ENCODE peak calls at places on chromosomes 13 and 19, in ten cellular contexts. M is stimulated activated CD4-positive, alpha-beta T cell treated with anti-CD3 and anti-CD28 coated beads, Interleukin-1b, Interleukin-23, amount 100 ng/mL, for 48 hours; W is activated gamma-delta T cell treated with Interleukin-2 at 50 U/mL for 16 hours; J is progenitor cell of endocrine pancreas; Y is NCI-H2171 treated with DMSO at 0.1 percent for 48 hours; E is activated naive CD4-positive, alpha-beta T cell treated with anti-CD3 and anti-CD28 coated beads, Interleukin-2, amount 10 ng/mL, durations not matched to agents 7 days and 5 days; T is choroid plexus epithelial cell; A is Kasumi-1; I is SK-N-DZ; F is EL. V is an unnamed sample.

GRCh38 chr19:45238556-45238955 is 6.7 kb downstream of the EXOC3L2 start:
- DNase-seq in J (no peak), A (no peak), E (no peak), W (no peak), I (no peak), M (no peak), T (no peak), Y (no peak), F (no peak), V (no peak)

GRCh38 chr19:16860118-16860517 is 28.7 kb upstream of the F2RL3 start:
- DNase-seq in J (no peak), T (no peak), M (no peak), Y (peak), W (no peak), A (no peak), E (no peak), I (no peak), F (peak), V (no peak)

GRCh38 chr13:45269204-45269603 is 68.4 kb upstream of the KCTD4 start:
- DNase-seq in A (no peak), T (peak), W (no peak), Y (no peak), M (no peak), E (no peak), F (peak), J (no peak), I (no peak), V (no peak)

GRCh38 chr19:18284710-18285430 is 3.4 kb upstream of the JUND start:
- DNase-seq in T (no peak), I (no peak), J (no peak), M (peak), W (no peak), Y (no peak), E (peak), F (no peak), A (no peak), V (no peak)

GRCh38 chr19:16889429-16889882 is 657 bp downstream of the F2RL3 start:
- DNase-seq in W (no peak), M (no peak), E (no peak), J (no peak), A (no peak), F (no peak), Y (no peak), I (no peak), T (no peak), V (no peak)

GRCh38 chr19:41325947-41326706 is 16.2 kb downstream of the CCDC97 start:
- DNase-seq in J (no peak), A (no peak), W (peak), I (no peak), Y (no peak), T (peak), M (peak), E (peak), F (peak), V (no peak)

GRCh38 chr19:46065486-46065885 is 24.7 kb upstream of the IGFL4 start:
- DNase-seq in J (no peak), I (no peak), M (no peak), W (no peak), T (peak), F (peak), Y (no peak), A (no peak), E (no peak), V (no peak)

GRCh38 chr13:108276060-108276459 is 6.5 kb downstream of the TNFSF13B start:
- DNase-seq in W (no peak), E (no peak), F (no peak), M (no peak), I (no peak), T (peak), Y (no peak), J (no peak), A (no peak), V (no peak)

GRCh38 chr13:43229506-43229905 is 206.1 kb downstream of the DNAJC15 start:
- DNase-seq in I (no peak), T (peak), M (no peak), E (no peak), J (no peak), W (no peak), F (peak), Y (no peak), A (no peak), V (peak)

GRCh38 chr13:75830842-75831241 is 194.7 kb downstream of the LMO7 start:
- DNase-seq in F (peak), W (no peak), I (no peak), J (no peak), Y (no peak), A (no peak), E (no peak), M (no peak), T (peak), V (no peak)

GRCh38 chr13:80458546-80458945 is 117.6 kb upstream of the SPRY2 start:
- DNase-seq in W (no peak), A (no peak), F (no peak), E (no peak), J (no peak), M (no peak), Y (no peak), T (peak), I (no peak), V (peak)

GRCh38 chr13:94710881-94711560 is 1.3 kb downstream of the SOX21 start:
- DNase-seq in T (no peak), M (no peak), A (no peak), E (peak), Y (peak), W (no peak), F (peak), I (peak), J (peak), V (no peak)

GRCh38 chr19:36916991-36917390 is 859 bp downstream of the ZNF568 start:
- DNase-seq in J (no peak), W (no peak), F (peak), M (no peak), A (no peak), T (peak), I (peak), Y (no peak), E (no peak), V (no peak)

GRCh38 chr19:2151339-2152229 is at the start of gene AP3D1:
- DNase-seq in I (peak), F (peak), A (peak), M (peak), E (peak), W (peak), J (peak), T (peak), Y (peak), V (peak)

GRCh38 chr13:38210928-38211596 is 138.6 kb upstream of the UFM1 start:
- DNase-seq in J (no peak), F (no peak), W (no peak), E (no peak), I (no peak), Y (no peak), A (no peak), T (no peak), M (no peak), V (no peak)

GRCh38 chr19:4635763-4636135 is 3.6 kb upstream of the TNFAIP8L1 start:
- DNase-seq in E (no peak), Y (peak), T (no peak), F (no peak), I (no peak), A (no peak), M (no peak), W (no peak), J (no peak), V (no peak)

GRCh38 chr19:36423925-36424324 is 5.5 kb upstream of the ZFP82 start:
- DNase-seq in Y (no peak), M (no peak), E (no peak), T (no peak), F (no peak), J (no peak), W (no peak), A (no peak), I (no peak), V (no peak)

V was measured in MV-4-11.